ENCODE peak calls at places on chromosomes 16 and 17, in eight cellular contexts. N is thoracic aorta; J is naive thymus-derived CD4-positive, alpha-beta T cell; P is CD4-positive, alpha-beta memory T cell; L is cardiac muscle cell; U is ovary; I is left ventricle myocardium inferior; F is A549. D is an unnamed sample.

GRCh38 chr16:4544483-4544882 is 5.9 kb upstream of the CDIP1 start:
- DNase-seq in F (no peak), P (no peak), J (no peak), L (no peak), U (no peak), I (no peak), N (no peak), D (no peak)

GRCh38 chr16:81472391-81472790 is 27.8 kb downstream of the CMIP start:
- DNase-seq in N (no peak), I (no peak), J (no peak), U (no peak), L (no peak), P (no peak), F (no peak), D (no peak)

GRCh38 chr16:55672471-55672870 is 16.7 kb downstream of the SLC6A2 start:
- DNase-seq in N (no peak), I (peak; percentile 44), J (no peak), F (no peak), L (peak; percentile 78), P (no peak), U (no peak), D (peak; percentile 24)

GRCh38 chr17:55263565-55264272 is 1.0 kb upstream of the HLF start:
- DNase-seq in I (no peak), L (no peak), F (no peak), U (peak; percentile 43), P (peak; percentile 45), N (no peak), J (no peak), D (no peak)

GRCh38 chr17:73586153-73586906 is 57.9 kb downstream of the SDK2 start:
- DNase-seq in I (no peak), F (no peak), P (no peak), U (no peak), N (no peak), J (no peak), L (no peak), D (no peak)

GRCh38 chr17:77869665-77870132 is 88.8 kb upstream of the TNRC6C start:
- DNase-seq in J (no peak), F (no peak), U (no peak), N (no peak), L (no peak), P (no peak), I (no peak), D (peak; percentile 14)

GRCh38 chr17:42403150-42403549 is 14.9 kb upstream of the STAT3 start:
- DNase-seq in P (no peak), L (no peak), I (no peak), N (no peak), F (no peak), J (no peak), U (no peak), D (no peak)

GRCh38 chr17:50063516-50064252 is 7.8 kb downstream of the ITGA3 start:
- DNase-seq in F (peak; percentile 61), P (peak; percentile 9), L (no peak), N (no peak), I (no peak), U (peak; percentile 31), J (no peak), D (no peak)

GRCh38 chr16:74760007-74760767 is 14.4 kb downstream of the FA2H start:
- DNase-seq in F (peak; percentile 85), P (peak; percentile 47), L (no peak), J (no peak), N (no peak), U (no peak), I (no peak), D (no peak)

GRCh38 chr17:7101531-7101930 is 13.1 kb downstream of the ASGR2 start:
- DNase-seq in J (no peak), F (no peak), N (no peak), I (no peak), U (no peak), P (no peak), L (no peak), D (no peak)

GRCh38 chr16:2787406-2787805 is at the start of gene PRSS33:
- DNase-seq in P (no peak), L (no peak), U (no peak), N (no peak), I (no peak), F (no peak), J (peak; percentile 5), D (no peak)

GRCh38 chr17:12709063-12709462 is 43.4 kb downstream of the MYOCD start:
- DNase-seq in P (no peak), N (no peak), U (no peak), I (no peak), L (no peak), F (no peak), J (no peak), D (no peak)

GRCh38 chr17:60579090-60579489 is 20.9 kb upstream of the PPM1D start:
- DNase-seq in F (no peak), U (no peak), L (peak; percentile 91), N (no peak), J (no peak), I (no peak), P (no peak), D (no peak)

GRCh38 chr17:45316271-45317112 is at the start of gene MAP3K14:
- DNase-seq in N (no peak), J (peak; percentile 63), L (peak; percentile 82), P (peak; percentile 66), F (peak; percentile 71), I (peak; percentile 80), U (peak; percentile 77), D (peak; percentile 80)

GRCh38 chr16:10876305-10876704 is 697 bp upstream of the CIITA start:
- DNase-seq in I (no peak), P (no peak), N (no peak), U (no peak), L (no peak), F (no peak), J (no peak), D (no peak)

GRCh38 chr16:70437017-70437581 is 1.8 kb downstream of the ST3GAL2 start:
- DNase-seq in J (no peak), I (no peak), P (no peak), L (peak; percentile 94), N (no peak), U (peak; percentile 58), F (no peak), D (no peak)

GRCh38 chr16:79008869-79009179 is 591.7 kb downstream of the MAF start:
- DNase-seq in J (no peak), U (no peak), N (no peak), P (no peak), F (no peak), L (no peak), I (no peak), D (no peak)

GRCh38 chr16:5916711-5917191 is 819.2 kb upstream of the EEF2KMT start:
- DNase-seq in N (no peak), F (no peak), U (no peak), J (no peak), I (no peak), P (no peak), L (no peak), D (no peak)

GRCh38 chr16:19113577-19114358 is at the start of gene ITPRIPL2:
- DNase-seq in U (peak; percentile 82), F (peak; percentile 93), N (peak; percentile 69), L (peak; percentile 97), J (no peak), I (peak; percentile 93), P (no peak), D (peak; percentile 93)

GRCh38 chr17:65576939-65577338 is 15.5 kb upstream of the AXIN2 start:
- DNase-seq in F (no peak), J (no peak), U (no peak), I (no peak), P (no peak), N (no peak), L (no peak), D (no peak)

GRCh38 chr16:73414636-73415035 is 366.7 kb upstream of the ZFHX3 start:
- DNase-seq in F (no peak), U (no peak), I (no peak), L (no peak), P (no peak), J (no peak), N (no peak), D (no peak)

GRCh38 chr17:57286372-57287105 is 30.2 kb downstream of the MSI2 start:
- DNase-seq in U (no peak), J (no peak), P (no peak), L (no peak), F (no peak), N (no peak), I (no peak), D (no peak)
- H3K4me1 ChIP-seq in U (peaks cover 38% of the 10 kb centered on the region), J (peaks cover 17% of the 10 kb centered on the region), P (peaks cover 54% of the 10 kb centered on the region), L (peaks cover 35% of the 10 kb centered on the region), F (no peaks in the 10 kb centered on the region), N (peaks cover 39% of the 10 kb centered on the region), I (peaks cover 68% of the 10 kb centered on the region), D (peaks cover 61% of the 10 kb centered on the region)

GRCh38 chr17:80413771-80414507 is 1.0 kb upstream of the ENDOV start:
- DNase-seq in I (no peak), P (no peak), J (no peak), U (no peak), L (no peak), F (no peak), N (no peak), D (no peak)
- H3K4me3 ChIP-seq in I (peak overlapping the region; percentile 83), P (peak overlapping the region; percentile 97), J (peak overlapping the region; percentile 74), U (peak overlapping the region; percentile 74), L (peak overlapping the region; percentile 62), F (peak overlapping the region; percentile 74), N (peak overlapping the region; percentile 96), D (peak overlapping the region; percentile 54)

GRCh38 chr17:28001149-28001548 is 41.3 kb upstream of the NLK start:
- DNase-seq in L (no peak), U (no peak), I (no peak), J (no peak), P (no peak), F (no peak), N (no peak), D (no peak)
- H3K27ac ChIP-seq in L (no peak overlapping the region), U (no peak overlapping the region), I (no peak overlapping the region), J (no peak overlapping the region), P (no peak overlapping the region), F (no peak overlapping the region), N (no peak overlapping the region), D (no peak overlapping the region)

GRCh38 chr16:12329246-12329995 is 352.9 kb downstream of the SNX29 start:
- DNase-seq in P (no peak), U (no peak), L (no peak), F (no peak), N (no peak), I (no peak), J (no peak), D (no peak)

GRCh38 chr16:12332553-12332952 is 356.0 kb downstream of the SNX29 start:
- DNase-seq in N (no peak), F (no peak), P (no peak), L (no peak), U (no peak), J (no peak), I (no peak), D (no peak)

GRCh38 chr16:12330977-12331376 is 354.4 kb downstream of the SNX29 start:
- DNase-seq in P (no peak), I (peak; percentile 57), J (no peak), F (no peak), U (no peak), L (no peak), N (no peak), D (peak; percentile 56)

GRCh38 chr16:12327971-12328726 is 351.6 kb downstream of the SNX29 start:
- DNase-seq in P (no peak), N (no peak), F (no peak), J (no peak), U (no peak), I (no peak), L (no peak), D (no peak)

GRCh38 chr16:12330541-12330940 is 354.0 kb downstream of the SNX29 start:
- DNase-seq in U (no peak), F (no peak), L (no peak), J (no peak), N (no peak), P (no peak), I (no peak), D (no peak)
- H3K4me1 ChIP-seq in U (peaks cover 11% of the 10 kb centered on the region), F (no peaks in the 10 kb centered on the region), L (peaks cover 21% of the 10 kb centered on the region), J (no peaks in the 10 kb centered on the region), N (peaks cover 13% of the 10 kb centered on the region), P (no peaks in the 10 kb centered on the region), I (peaks cover 48% of the 10 kb centered on the region), D (peaks cover 35% of the 10 kb centered on the region)

D was measured in heart right ventricle.